ENCODE peak calls at places on chromosomes 2 and 18, in four cellular contexts. H, R, I and Z are unnamed samples.

GRCh38 chr2:154771664-154772284 is 73.3 kb downstream of the KCNJ3 start:
- DNase-seq in H (no peak), R (no peak), I (no peak), Z (no peak)

GRCh38 chr2:100470898-100471514 is 724 bp downstream of the NMS start:
- DNase-seq in H (peak; percentile 79), R (peak; percentile 3), I (peak; percentile 79), Z (peak; percentile 31)

GRCh38 chr2:23806201-23806600 is 120.7 kb downstream of the ATAD2B start:
- DNase-seq in H (no peak), R (no peak), I (no peak), Z (no peak)

GRCh38 chr2:165328272-165328671 is 89.1 kb downstream of the SCN2A start:
- DNase-seq in H (peak; percentile 14), R (no peak), I (no peak), Z (no peak)

GRCh38 chr2:221085936-221086335 is 486.2 kb downstream of the EPHA4 start:
- DNase-seq in H (no peak), R (no peak), I (no peak), Z (no peak)

GRCh38 chr18:44719519-44720060 is 38.9 kb downstream of the SETBP1 start:
- DNase-seq in H (no peak), R (no peak), I (no peak), Z (no peak)

GRCh38 chr2:59684101-59684770 is 869.2 kb downstream of the BCL11A start:
- DNase-seq in H (no peak), R (no peak), I (no peak), Z (peak; percentile 2)

GRCh38 chr2:128798502-128799283 is 480.0 kb upstream of the HS6ST1 start:
- DNase-seq in H (no peak), R (no peak), I (peak; percentile 14), Z (no peak)

GRCh38 chr2:149192425-149192824 is 138.0 kb upstream of the LYPD6 start:
- DNase-seq in H (no peak), R (no peak), I (no peak), Z (no peak)

GRCh38 chr2:48180557-48180956 is 274.3 kb upstream of the FBXO11 start:
- DNase-seq in H (no peak), R (no peak), I (no peak), Z (no peak)

GRCh38 chr2:218429951-218430692 is 11.2 kb downstream of the VIL1 start:
- DNase-seq in H (no peak), R (no peak), I (no peak), Z (no peak)

GRCh38 chr2:33494877-33495641 is 18.6 kb downstream of the RASGRP3 start:
- DNase-seq in H (no peak), R (no peak), I (no peak), Z (no peak)

GRCh38 chr18:48405108-48405507 is 4.1 kb downstream of the ZBTB7C start:
- DNase-seq in H (no peak), R (no peak), I (no peak), Z (peak; percentile 45)

GRCh38 chr2:128602699-128603101 is 284.0 kb upstream of the HS6ST1 start:
- DNase-seq in H (no peak), R (no peak), I (peak; percentile 20), Z (no peak)

GRCh38 chr2:26172189-26172865 is 561 bp upstream of the GAREM2 start:
- DNase-seq in H (peak; percentile 72), R (no peak), I (peak; percentile 67), Z (no peak)

GRCh38 chr2:59301466-59302402 is 1060.6 kb upstream of the FANCL start:
- DNase-seq in H (peak; percentile 92), R (peak; percentile 57), I (peak; percentile 80), Z (peak; percentile 62)

GRCh38 chr2:233422050-233422639 is 67.9 kb downstream of the DGKD start:
- DNase-seq in H (no peak), R (no peak), I (no peak), Z (peak; percentile 41)

GRCh38 chr2:162113771-162114168 is 38.3 kb downstream of the GCG start:
- DNase-seq in H (peak; percentile 2), R (peak; percentile 74), I (no peak), Z (peak; percentile 38)

GRCh38 chr18:32879497-32879896 is 106.7 kb upstream of the KLHL14 start:
- DNase-seq in H (peak; percentile 60), R (no peak), I (no peak), Z (no peak)

GRCh38 chr18:58231930-58232329 is 187.9 kb downstream of the NEDD4L start:
- DNase-seq in H (no peak), R (no peak), I (no peak), Z (no peak)

GRCh38 chr18:71994273-71994672 is 549.9 kb downstream of the CBLN2 start:
- DNase-seq in H (no peak), R (no peak), I (no peak), Z (no peak)

GRCh38 chr18:49228182-49228581 is 232.3 kb downstream of the DYM start:
- DNase-seq in H (no peak), R (no peak), I (no peak), Z (no peak)

GRCh38 chr2:4937550-4937949 is 754.6 kb upstream of the SOX11 start:
- DNase-seq in H (no peak), R (peak; percentile 33), I (no peak), Z (no peak)

GRCh38 chr2:195318440-195319111 is 338.4 kb upstream of the SLC39A10 start:
- DNase-seq in H (peak; percentile 67), R (peak; percentile 18), I (no peak), Z (peak; percentile 32)

GRCh38 chr2:13652531-13653313 is 936.0 kb downstream of the TRIB2 start:
- DNase-seq in H (no peak), R (peak; percentile 87), I (peak; percentile 49), Z (peak; percentile 56)

GRCh38 chr2:169946092-169946491 is 118.8 kb downstream of the UBR3 start:
- DNase-seq in H (no peak), R (no peak), I (no peak), Z (no peak)

GRCh38 chr2:95275601-95276243 is 1.5 kb downstream of the PROM2 start:
- DNase-seq in H (no peak), R (no peak), I (no peak), Z (no peak)

GRCh38 chr18:58241877-58242276 is 197.9 kb downstream of the NEDD4L start:
- DNase-seq in H (no peak), R (peak; percentile 96), I (no peak), Z (no peak)

GRCh38 chr2:163794635-163795034 is 58.8 kb upstream of the FIGN start:
- DNase-seq in H (no peak), R (no peak), I (no peak), Z (peak; percentile 20)

DNA sequence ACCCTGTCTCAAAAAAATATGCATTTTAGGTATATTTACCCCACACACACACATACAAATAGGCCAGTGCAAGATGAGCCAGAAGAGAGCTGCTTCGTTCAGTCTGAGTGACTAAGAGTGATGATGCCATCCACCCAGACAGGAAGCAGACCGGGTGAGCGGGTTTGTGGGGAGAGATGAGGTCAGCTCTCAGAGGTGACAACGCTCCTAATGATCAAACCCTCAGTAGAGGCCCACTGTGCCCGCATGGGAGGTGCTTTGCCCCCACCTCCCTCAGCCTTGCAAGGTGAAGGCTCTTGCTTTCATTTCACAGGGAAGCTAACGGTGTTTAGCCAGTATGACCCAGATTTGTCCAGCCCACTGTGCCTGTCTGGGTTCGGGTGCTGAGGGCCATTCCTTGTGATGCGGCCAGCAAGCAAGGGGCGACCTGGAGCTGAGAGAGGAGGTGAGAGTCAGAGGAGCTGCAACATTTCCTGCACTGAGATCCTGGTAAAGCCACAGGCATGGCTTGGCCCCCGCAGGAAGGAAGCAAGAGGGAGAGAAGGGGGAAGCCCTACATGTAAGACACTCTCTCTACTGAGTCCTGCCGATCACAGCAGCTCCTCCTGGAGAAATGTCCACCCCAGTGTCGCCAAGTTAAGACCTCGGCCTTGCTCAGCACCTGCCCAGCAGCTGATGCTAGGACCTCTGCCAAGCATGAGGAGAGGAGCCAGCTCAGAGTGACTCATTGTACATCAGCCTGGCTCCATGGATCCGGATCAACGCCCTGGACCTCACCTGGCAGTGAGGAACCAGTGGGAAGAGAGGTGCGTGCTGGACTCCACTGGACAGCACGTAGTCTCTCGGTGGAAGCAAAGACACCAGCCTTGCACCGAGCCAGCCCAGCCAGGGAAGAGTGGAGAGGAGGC is 37.0 kb downstream of the NIFK start:
- DNase-seq in H (no peak), R (peak; percentile 85), I (no peak), Z (peak; percentile 92)
- H3K27ac ChIP-seq in H (no peak overlapping the region), R (no peak overlapping the region), I (no peak overlapping the region), Z (peak overlapping the region; percentile 85)

DNA sequence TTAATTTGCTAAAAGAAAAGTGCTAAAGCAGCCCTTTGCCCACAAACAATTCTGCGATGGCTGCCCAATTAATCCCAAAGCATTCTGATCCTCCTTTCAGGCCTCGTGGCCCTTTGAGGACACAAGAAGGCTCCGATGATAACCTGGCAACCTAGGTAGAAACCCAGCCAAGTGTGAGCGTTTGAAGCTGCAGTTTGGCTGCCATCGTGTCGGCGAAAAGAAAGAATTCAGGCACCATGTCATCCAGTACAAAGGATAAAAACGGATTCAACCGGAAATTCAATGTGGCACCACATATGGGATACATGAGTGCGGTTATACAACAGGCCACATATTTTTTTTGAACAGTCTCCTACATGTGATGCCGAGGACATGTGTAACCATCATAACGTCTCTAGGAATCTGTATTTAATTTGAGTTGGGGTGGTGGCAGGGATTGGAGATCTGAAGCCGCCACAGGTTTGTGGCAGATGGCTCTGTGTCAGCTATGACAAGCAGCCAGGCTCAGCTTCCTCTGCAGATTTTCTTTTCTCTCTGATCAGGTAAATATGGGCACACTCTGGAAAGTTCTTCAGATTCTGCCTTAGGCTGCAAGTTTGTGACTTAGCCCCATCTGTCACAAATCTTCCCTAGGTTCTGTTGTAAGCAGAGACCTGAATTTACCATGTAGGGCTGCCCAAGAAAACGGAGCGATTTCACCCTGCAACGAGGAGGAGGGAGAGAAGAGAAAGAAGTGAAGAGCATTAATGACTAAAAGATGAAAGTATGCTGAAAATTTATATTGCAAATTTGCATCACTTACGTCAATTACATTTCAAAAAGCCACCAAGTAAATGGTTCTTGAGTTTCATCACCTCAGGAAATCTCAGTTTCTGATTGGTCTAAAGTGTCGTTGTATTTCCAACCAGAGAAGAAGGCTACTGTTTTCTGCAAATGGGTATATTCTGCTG is 573.2 kb downstream of the ZEB2 start:
- DNase-seq in H (no peak), R (no peak), I (no peak), Z (no peak)
- TF ChIP-seq CTCF in H (no peak), R (no peak), I (no peak), Z (no peak)

DNA sequence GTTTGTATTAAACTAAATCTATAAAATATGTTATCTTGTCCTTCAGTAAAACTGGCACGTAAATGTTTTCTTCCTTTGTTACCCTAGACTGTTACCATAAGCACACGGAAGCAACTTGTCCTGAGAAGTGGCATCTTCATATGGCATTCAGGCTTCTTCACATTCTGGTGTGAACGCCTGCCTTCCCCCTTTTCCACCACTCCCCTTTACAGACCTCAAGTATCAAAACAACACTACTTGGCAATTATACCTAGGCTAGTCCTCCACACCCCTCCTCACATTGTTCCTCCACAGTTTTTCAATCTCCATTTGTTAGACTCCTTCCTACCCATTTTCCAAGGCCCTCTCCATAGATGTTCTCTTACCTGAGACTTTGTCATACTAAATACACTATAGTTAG is 2.9 kb downstream of the MEX3C start:
- DNase-seq in H (no peak), R (no peak), I (no peak), Z (no peak)
- H3K27ac ChIP-seq in H (peak overlapping the region; percentile 52), R (peak overlapping the region; percentile 43), I (no peak overlapping the region), Z (no peak overlapping the region)

GRCh38 chr2:65077898-65078297 is 21.7 kb downstream of the CEP68 start:
- DNase-seq in H (no peak), R (no peak), I (no peak), Z (no peak)
- TF ChIP-seq CTCF in H (no peak), R (no peak), I (no peak), Z (no peak)

GRCh38 chr2:3596891-3597290 is 2.0 kb downstream of the COLEC11 start:
- DNase-seq in H (no peak), R (no peak), I (no peak), Z (no peak)
- H3K27ac ChIP-seq in H (no peak overlapping the region), R (no peak overlapping the region), I (no peak overlapping the region), Z (no peak overlapping the region)